ENCODE peak calls at places on chromosomes 13 and 19, in seven cellular contexts. One of them, this sample, is unnamed.

GRCh38 chr19:10368101-10368803 is 12.1 kb downstream of the TYK2 start:
- DNase-seq in left ventricle myocardium inferior: no peak
- DNase-seq in RPMI7951: no peak
- DNase-seq in NCI-H510A treated with DMSO at 0.1 percent for 48 hours: no peak
- DNase-seq in fibroblast of lung: no peak
- DNase-seq in fibroblast of the aortic adventitia: no peak
- DNase-seq in NCI-H524: no peak
- DNase-seq in this sample: no peak

GRCh38 chr19:33872445-33873320 is 76.0 kb downstream of the KCTD15 start:
- DNase-seq in left ventricle myocardium inferior: no peak
- DNase-seq in RPMI7951: peak
- DNase-seq in NCI-H510A treated with DMSO at 0.1 percent for 48 hours: no peak
- DNase-seq in fibroblast of lung: no peak
- DNase-seq in fibroblast of the aortic adventitia: no peak
- DNase-seq in NCI-H524: no peak
- DNase-seq in this sample: no peak

GRCh38 chr19:8610928-8611284 is 391 bp upstream of the ADAMTS10 start:
- DNase-seq in left ventricle myocardium inferior: no peak
- DNase-seq in RPMI7951: no peak
- DNase-seq in NCI-H510A treated with DMSO at 0.1 percent for 48 hours: no peak
- DNase-seq in fibroblast of lung: no peak
- DNase-seq in fibroblast of the aortic adventitia: no peak
- DNase-seq in NCI-H524: no peak
- DNase-seq in this sample: no peak

GRCh38 chr13:99374994-99375805 is 68.0 kb upstream of the GPR183 start:
- DNase-seq in left ventricle myocardium inferior: no peak
- DNase-seq in RPMI7951: no peak
- DNase-seq in NCI-H510A treated with DMSO at 0.1 percent for 48 hours: no peak
- DNase-seq in fibroblast of lung: no peak
- DNase-seq in fibroblast of the aortic adventitia: no peak
- DNase-seq in NCI-H524: no peak
- DNase-seq in this sample: no peak

GRCh38 chr13:109412232-109412935 is 374.0 kb downstream of the IRS2 start:
- DNase-seq in left ventricle myocardium inferior: peak
- DNase-seq in RPMI7951: peak
- DNase-seq in NCI-H510A treated with DMSO at 0.1 percent for 48 hours: peak
- DNase-seq in fibroblast of lung: peak
- DNase-seq in fibroblast of the aortic adventitia: no peak
- DNase-seq in NCI-H524: peak
- DNase-seq in this sample: peak

GRCh38 chr13:40635315-40635995 is 31.0 kb downstream of the FOXO1 start:
- DNase-seq in left ventricle myocardium inferior: no peak
- DNase-seq in RPMI7951: no peak
- DNase-seq in NCI-H510A treated with DMSO at 0.1 percent for 48 hours: no peak
- DNase-seq in fibroblast of lung: no peak
- DNase-seq in fibroblast of the aortic adventitia: no peak
- DNase-seq in NCI-H524: no peak
- DNase-seq in this sample: no peak

GRCh38 chr19:17553256-17553655 is 2.2 kb upstream of the COLGALT1 start:
- DNase-seq in left ventricle myocardium inferior: peak
- DNase-seq in RPMI7951: peak
- DNase-seq in NCI-H510A treated with DMSO at 0.1 percent for 48 hours: no peak
- DNase-seq in fibroblast of lung: peak
- DNase-seq in fibroblast of the aortic adventitia: peak
- DNase-seq in NCI-H524: peak
- DNase-seq in this sample: no peak

GRCh38 chr19:45809643-45810159 is 5.4 kb downstream of the RSPH6A start:
- DNase-seq in left ventricle myocardium inferior: no peak
- DNase-seq in RPMI7951: peak
- DNase-seq in NCI-H510A treated with DMSO at 0.1 percent for 48 hours: peak
- DNase-seq in fibroblast of lung: peak
- DNase-seq in fibroblast of the aortic adventitia: peak
- DNase-seq in NCI-H524: peak
- DNase-seq in this sample: no peak

GRCh38 chr19:28985201-28985600 is 227.8 kb downstream of the UQCRFS1 start:
- DNase-seq in left ventricle myocardium inferior: no peak
- DNase-seq in RPMI7951: no peak
- DNase-seq in NCI-H510A treated with DMSO at 0.1 percent for 48 hours: no peak
- DNase-seq in fibroblast of lung: no peak
- DNase-seq in fibroblast of the aortic adventitia: no peak
- DNase-seq in NCI-H524: no peak
- DNase-seq in this sample: no peak

GRCh38 chr19:41339936-41340335 is 13.8 kb downstream of the TGFB1 start:
- DNase-seq in left ventricle myocardium inferior: no peak
- DNase-seq in RPMI7951: peak
- DNase-seq in NCI-H510A treated with DMSO at 0.1 percent for 48 hours: no peak
- DNase-seq in fibroblast of lung: no peak
- DNase-seq in fibroblast of the aortic adventitia: peak
- DNase-seq in NCI-H524: no peak
- DNase-seq in this sample: no peak

GRCh38 chr19:12727745-12728433 is 4.2 kb upstream of the TNPO2 start:
- DNase-seq in left ventricle myocardium inferior: no peak
- DNase-seq in RPMI7951: no peak
- DNase-seq in NCI-H510A treated with DMSO at 0.1 percent for 48 hours: no peak
- DNase-seq in fibroblast of lung: no peak
- DNase-seq in fibroblast of the aortic adventitia: no peak
- DNase-seq in NCI-H524: no peak
- DNase-seq in this sample: no peak

GRCh38 chr13:25267715-25268114 is 19.6 kb downstream of the MTMR6 start:
- DNase-seq in left ventricle myocardium inferior: no peak
- DNase-seq in RPMI7951: no peak
- DNase-seq in NCI-H510A treated with DMSO at 0.1 percent for 48 hours: no peak
- DNase-seq in fibroblast of lung: peak
- DNase-seq in fibroblast of the aortic adventitia: peak
- DNase-seq in NCI-H524: peak
- DNase-seq in this sample: no peak

GRCh38 chr19:3403489-3404323 is 37.3 kb downstream of the NFIC start:
- DNase-seq in left ventricle myocardium inferior: peak
- DNase-seq in RPMI7951: peak
- DNase-seq in NCI-H510A treated with DMSO at 0.1 percent for 48 hours: no peak
- DNase-seq in fibroblast of lung: peak
- DNase-seq in fibroblast of the aortic adventitia: peak
- DNase-seq in NCI-H524: no peak
- DNase-seq in this sample: peak

GRCh38 chr19:56966225-56966696 is 125.7 kb upstream of the PEG3 start:
- DNase-seq in left ventricle myocardium inferior: no peak
- DNase-seq in RPMI7951: no peak
- DNase-seq in NCI-H510A treated with DMSO at 0.1 percent for 48 hours: no peak
- DNase-seq in fibroblast of lung: no peak
- DNase-seq in fibroblast of the aortic adventitia: no peak
- DNase-seq in NCI-H524: no peak
- DNase-seq in this sample: no peak

GRCh38 chr13:95039415-95039814 is 261.8 kb downstream of the ABCC4 start:
- DNase-seq in left ventricle myocardium inferior: no peak
- DNase-seq in RPMI7951: no peak
- DNase-seq in NCI-H510A treated with DMSO at 0.1 percent for 48 hours: no peak
- DNase-seq in fibroblast of lung: no peak
- DNase-seq in fibroblast of the aortic adventitia: no peak
- DNase-seq in NCI-H524: no peak
- DNase-seq in this sample: no peak

GRCh38 chr19:40744554-40745401 is 5.5 kb downstream of the ACTMAP start:
- DNase-seq in left ventricle myocardium inferior: no peak
- DNase-seq in RPMI7951: no peak
- DNase-seq in NCI-H510A treated with DMSO at 0.1 percent for 48 hours: no peak
- DNase-seq in fibroblast of lung: no peak
- DNase-seq in fibroblast of the aortic adventitia: no peak
- DNase-seq in NCI-H524: no peak
- DNase-seq in this sample: no peak

GRCh38 chr19:2607712-2608601 is 94.5 kb downstream of the GNG7 start:
- DNase-seq in left ventricle myocardium inferior: no peak
- DNase-seq in RPMI7951: no peak
- DNase-seq in NCI-H510A treated with DMSO at 0.1 percent for 48 hours: no peak
- DNase-seq in fibroblast of lung: no peak
- DNase-seq in fibroblast of the aortic adventitia: no peak
- DNase-seq in NCI-H524: peak
- DNase-seq in this sample: no peak

GRCh38 chr19:4258181-4258580 is 11.3 kb downstream of the YJU2 start:
- DNase-seq in left ventricle myocardium inferior: no peak
- DNase-seq in RPMI7951: no peak
- DNase-seq in NCI-H510A treated with DMSO at 0.1 percent for 48 hours: no peak
- DNase-seq in fibroblast of lung: no peak
- DNase-seq in fibroblast of the aortic adventitia: no peak
- DNase-seq in NCI-H524: no peak
- DNase-seq in this sample: no peak

This sample was measured in right lobe of liver.